ENCODE peak calls at places on chromosome 11, in nine cellular contexts. One of them, this sample, is unnamed.
A peak's percentile ranks its signal among the peaks of the same experiment; 100 is the strongest.

GRCh38 chr11:75350743-75351540 is 519 bp downstream of the ARRB1 start:
- DNase-seq in HCT116: no peak
- DNase-seq in Panc1: no peak
- DNase-seq in GM23338: peak; percentile 74
- DNase-seq in SK-N-SH: peak; percentile 67
- DNase-seq in upper lobe of left lung: peak; percentile 58
- DNase-seq in K562: peak; percentile 68
- DNase-seq in spleen: peak; percentile 87
- DNase-seq in sigmoid colon: peak; percentile 91
- DNase-seq in this sample: no peak

GRCh38 chr11:134939905-134940304 is 527.9 kb upstream of the B3GAT1 start:
- DNase-seq in HCT116: no peak
- DNase-seq in GM23338: no peak
- DNase-seq in SK-N-SH: peak; percentile 75
- DNase-seq in Panc1: no peak
- DNase-seq in sigmoid colon: no peak
- DNase-seq in spleen: no peak
- DNase-seq in K562: peak; percentile 13
- DNase-seq in upper lobe of left lung: no peak
- DNase-seq in this sample: peak; percentile 32

GRCh38 chr11:29306527-29306926 is 710.3 kb downstream of the KCNA4 start:
- DNase-seq in SK-N-SH: no peak
- DNase-seq in GM23338: no peak
- DNase-seq in Panc1: no peak
- DNase-seq in spleen: no peak
- DNase-seq in sigmoid colon: no peak
- DNase-seq in K562: no peak
- DNase-seq in upper lobe of left lung: no peak
- DNase-seq in HCT116: no peak
- DNase-seq in this sample: no peak

GRCh38 chr11:57802411-57802810 is 40.8 kb downstream of the CTNND1 start:
- DNase-seq in GM23338: no peak
- DNase-seq in sigmoid colon: no peak
- DNase-seq in Panc1: no peak
- DNase-seq in upper lobe of left lung: no peak
- DNase-seq in HCT116: no peak
- DNase-seq in K562: no peak
- DNase-seq in spleen: no peak
- DNase-seq in SK-N-SH: no peak
- DNase-seq in this sample: no peak

GRCh38 chr11:119571311-119571710 is 148.3 kb upstream of the THY1 start:
- DNase-seq in K562: no peak
- DNase-seq in sigmoid colon: no peak
- DNase-seq in upper lobe of left lung: no peak
- DNase-seq in Panc1: no peak
- DNase-seq in GM23338: no peak
- DNase-seq in spleen: no peak
- DNase-seq in HCT116: no peak
- DNase-seq in SK-N-SH: no peak
- DNase-seq in this sample: no peak

GRCh38 chr11:31442086-31442485 is 67.3 kb downstream of the IMMP1L start:
- DNase-seq in spleen: no peak
- DNase-seq in GM23338: peak; percentile 36
- DNase-seq in SK-N-SH: no peak
- DNase-seq in sigmoid colon: no peak
- DNase-seq in upper lobe of left lung: no peak
- DNase-seq in HCT116: no peak
- DNase-seq in K562: no peak
- DNase-seq in Panc1: no peak
- DNase-seq in this sample: no peak

GRCh38 chr11:96237759-96238158 is 105.2 kb downstream of the MAML2 start:
- DNase-seq in K562: no peak
- DNase-seq in sigmoid colon: no peak
- DNase-seq in spleen: no peak
- DNase-seq in GM23338: no peak
- DNase-seq in upper lobe of left lung: no peak
- DNase-seq in HCT116: no peak
- DNase-seq in SK-N-SH: no peak
- DNase-seq in Panc1: no peak
- DNase-seq in this sample: no peak

GRCh38 chr11:93034640-93035039 is 65.2 kb downstream of the MTNR1B start:
- DNase-seq in spleen: no peak
- DNase-seq in HCT116: no peak
- DNase-seq in sigmoid colon: no peak
- DNase-seq in SK-N-SH: no peak
- DNase-seq in upper lobe of left lung: no peak
- DNase-seq in K562: no peak
- DNase-seq in Panc1: no peak
- DNase-seq in GM23338: no peak
- DNase-seq in this sample: no peak

GRCh38 chr11:79414644-79415317 is 26.0 kb downstream of the TENM4 start:
- DNase-seq in Panc1: no peak
- DNase-seq in sigmoid colon: no peak
- DNase-seq in GM23338: no peak
- DNase-seq in SK-N-SH: no peak
- DNase-seq in spleen: no peak
- DNase-seq in K562: no peak
- DNase-seq in upper lobe of left lung: peak; percentile 3
- DNase-seq in HCT116: no peak
- DNase-seq in this sample: no peak

GRCh38 chr11:33557201-33557600 is 143.4 kb downstream of the C11orf91 start:
- DNase-seq in Panc1: no peak
- DNase-seq in HCT116: no peak
- DNase-seq in K562: no peak
- DNase-seq in SK-N-SH: no peak
- DNase-seq in sigmoid colon: no peak
- DNase-seq in GM23338: peak; percentile 33
- DNase-seq in upper lobe of left lung: no peak
- DNase-seq in spleen: no peak
- DNase-seq in this sample: no peak

GRCh38 chr11:95466406-95466805 is 235.4 kb upstream of the SESN3 start:
- DNase-seq in spleen: no peak
- DNase-seq in Panc1: no peak
- DNase-seq in GM23338: no peak
- DNase-seq in HCT116: no peak
- DNase-seq in K562: no peak
- DNase-seq in upper lobe of left lung: no peak
- DNase-seq in SK-N-SH: no peak
- DNase-seq in sigmoid colon: no peak
- DNase-seq in this sample: no peak

GRCh38 chr11:12606597-12606996 is 67.6 kb upstream of the TEAD1 start:
- DNase-seq in K562: no peak
- DNase-seq in spleen: no peak
- DNase-seq in Panc1: no peak
- DNase-seq in sigmoid colon: no peak
- DNase-seq in SK-N-SH: no peak
- DNase-seq in GM23338: no peak
- DNase-seq in HCT116: no peak
- DNase-seq in upper lobe of left lung: no peak
- DNase-seq in this sample: no peak

GRCh38 chr11:123429851-123430735 is at the start of gene GRAMD1B:
- DNase-seq in K562: no peak
- DNase-seq in HCT116: no peak
- DNase-seq in GM23338: peak; percentile 93
- DNase-seq in spleen: peak; percentile 91
- DNase-seq in SK-N-SH: peak; percentile 87
- DNase-seq in sigmoid colon: no peak
- DNase-seq in Panc1: no peak
- DNase-seq in upper lobe of left lung: peak; percentile 91
- DNase-seq in this sample: peak; percentile 37

GRCh38 chr11:125086633-125087296 is 23.7 kb downstream of the SLC37A2 start:
- DNase-seq in Panc1: no peak
- DNase-seq in HCT116: no peak
- DNase-seq in spleen: peak; percentile 61
- DNase-seq in SK-N-SH: no peak
- DNase-seq in upper lobe of left lung: no peak
- DNase-seq in K562: no peak
- DNase-seq in sigmoid colon: peak; percentile 56
- DNase-seq in GM23338: no peak
- DNase-seq in this sample: no peak

GRCh38 chr11:46304605-46305004 is 27.1 kb downstream of the CREB3L1 start:
- DNase-seq in K562: no peak
- DNase-seq in HCT116: no peak
- DNase-seq in Panc1: no peak
- DNase-seq in sigmoid colon: no peak
- DNase-seq in spleen: no peak
- DNase-seq in SK-N-SH: no peak
- DNase-seq in GM23338: no peak
- DNase-seq in upper lobe of left lung: peak; percentile 40
- DNase-seq in this sample: no peak

GRCh38 chr11:19711911-19712280 is 741 bp upstream of the NAV2 start:
- DNase-seq in K562: peak; percentile 6
- DNase-seq in GM23338: peak; percentile 75
- DNase-seq in SK-N-SH: no peak
- DNase-seq in sigmoid colon: no peak
- DNase-seq in HCT116: no peak
- DNase-seq in spleen: no peak
- DNase-seq in Panc1: peak; percentile 22
- DNase-seq in upper lobe of left lung: no peak
- DNase-seq in this sample: no peak

GRCh38 chr11:33830903-33831648 is 56.8 kb upstream of the FBXO3 start:
- DNase-seq in SK-N-SH: no peak
- DNase-seq in sigmoid colon: no peak
- DNase-seq in HCT116: no peak
- DNase-seq in spleen: no peak
- DNase-seq in GM23338: no peak
- DNase-seq in K562: no peak
- DNase-seq in upper lobe of left lung: no peak
- DNase-seq in Panc1: no peak
- DNase-seq in this sample: no peak

GRCh38 chr11:68081691-68082090 is 39.5 kb downstream of the CHKA start:
- DNase-seq in Panc1: no peak
- DNase-seq in sigmoid colon: no peak
- DNase-seq in spleen: no peak
- DNase-seq in GM23338: no peak
- DNase-seq in K562: no peak
- DNase-seq in upper lobe of left lung: no peak
- DNase-seq in HCT116: no peak
- DNase-seq in SK-N-SH: no peak
- DNase-seq in this sample: no peak

GRCh38 chr11:134139303-134139872 is 70.5 kb downstream of the JAM3 start:
- DNase-seq in sigmoid colon: no peak
- DNase-seq in upper lobe of left lung: no peak
- DNase-seq in HCT116: no peak
- DNase-seq in K562: no peak
- DNase-seq in SK-N-SH: no peak
- DNase-seq in Panc1: no peak
- DNase-seq in spleen: no peak
- DNase-seq in GM23338: peak; percentile 18
- DNase-seq in this sample: no peak

GRCh38 chr11:46047520-46047919 is 73.7 kb downstream of the PHF21A start:
- DNase-seq in Panc1: no peak
- DNase-seq in upper lobe of left lung: no peak
- DNase-seq in GM23338: no peak
- DNase-seq in K562: no peak
- DNase-seq in SK-N-SH: no peak
- DNase-seq in HCT116: no peak
- DNase-seq in sigmoid colon: no peak
- DNase-seq in spleen: no peak
- DNase-seq in this sample: no peak

GRCh38 chr11:10455637-10456487 is 798 bp downstream of the AMPD3 start:
- DNase-seq in Panc1: no peak
- DNase-seq in GM23338: peak; percentile 77
- DNase-seq in SK-N-SH: peak; percentile 78
- DNase-seq in K562: peak; percentile 91
- DNase-seq in upper lobe of left lung: peak; percentile 52
- DNase-seq in spleen: peak; percentile 93
- DNase-seq in HCT116: peak; percentile 26
- DNase-seq in sigmoid colon: peak; percentile 80
- DNase-seq in this sample: no peak

GRCh38 chr11:112174789-112175595 is at the start of gene BCO2:
- DNase-seq in spleen: peak; percentile 80
- DNase-seq in SK-N-SH: peak; percentile 79
- DNase-seq in Panc1: peak; percentile 74
- DNase-seq in GM23338: peak; percentile 74
- DNase-seq in K562: peak; percentile 75
- DNase-seq in HCT116: peak; percentile 52
- DNase-seq in sigmoid colon: peak; percentile 94
- DNase-seq in upper lobe of left lung: no peak
- DNase-seq in this sample: no peak

GRCh38 chr11:65489061-65489705 is 9.7 kb upstream of the MALAT1 start:
- DNase-seq in Panc1: no peak
- DNase-seq in spleen: no peak
- DNase-seq in upper lobe of left lung: no peak
- DNase-seq in K562: peak; percentile 34
- DNase-seq in sigmoid colon: peak; percentile 89
- DNase-seq in HCT116: no peak
- DNase-seq in SK-N-SH: no peak
- DNase-seq in GM23338: peak; percentile 91
- DNase-seq in this sample: no peak
- TF ChIP-seq POLR2AphosphoS5 in Panc1: peak; percentile 39
- TF ChIP-seq POLR2AphosphoS5 in spleen: peak; percentile 66
- TF ChIP-seq POLR2AphosphoS5 in upper lobe of left lung: peak; percentile 42
- TF ChIP-seq POLR2AphosphoS5 in K562: no peak
- TF ChIP-seq POLR2AphosphoS5 in sigmoid colon: peak; percentile 49
- TF ChIP-seq POLR2AphosphoS5 in HCT116: no peak
- TF ChIP-seq POLR2AphosphoS5 in SK-N-SH: no peak
- TF ChIP-seq POLR2AphosphoS5 in GM23338: no peak
- TF ChIP-seq POLR2AphosphoS5 in this sample: peak; percentile 29

GRCh38 chr11:72326151-72326842 is 82.3 kb upstream of the PHOX2A start:
- DNase-seq in SK-N-SH: peak; percentile 71
- DNase-seq in sigmoid colon: no peak
- DNase-seq in Panc1: no peak
- DNase-seq in HCT116: no peak
- DNase-seq in GM23338: no peak
- DNase-seq in K562: peak; percentile 58
- DNase-seq in spleen: no peak
- DNase-seq in upper lobe of left lung: no peak
- DNase-seq in this sample: no peak
- H3K36me3 ChIP-seq in SK-N-SH: no peaks in the 10 kb centered on the region
- H3K36me3 ChIP-seq in sigmoid colon: no peaks in the 10 kb centered on the region
- H3K36me3 ChIP-seq in Panc1: peaks cover 4% of the 10 kb centered on the region
- H3K36me3 ChIP-seq in HCT116: no peaks in the 10 kb centered on the region
- H3K36me3 ChIP-seq in GM23338: no peaks in the 10 kb centered on the region
- H3K36me3 ChIP-seq in K562: peaks cover 31% of the 10 kb centered on the region
- H3K36me3 ChIP-seq in spleen: peaks cover 8% of the 10 kb centered on the region
- H3K36me3 ChIP-seq in upper lobe of left lung: peaks cover 7% of the 10 kb centered on the region
- H3K36me3 ChIP-seq in this sample: peaks cover 3% of the 10 kb centered on the region

GRCh38 chr11:74044538-74044937 is 35.7 kb upstream of the UCP3 start:
- DNase-seq in GM23338: no peak
- DNase-seq in spleen: no peak
- DNase-seq in Panc1: no peak
- DNase-seq in K562: no peak
- DNase-seq in upper lobe of left lung: no peak
- DNase-seq in HCT116: no peak
- DNase-seq in sigmoid colon: no peak
- DNase-seq in SK-N-SH: no peak
- DNase-seq in this sample: no peak
- TF ChIP-seq POLR2AphosphoS5 in GM23338: no peak
- TF ChIP-seq POLR2AphosphoS5 in spleen: no peak
- TF ChIP-seq POLR2AphosphoS5 in Panc1: no peak
- TF ChIP-seq POLR2AphosphoS5 in K562: no peak
- TF ChIP-seq POLR2AphosphoS5 in upper lobe of left lung: no peak
- TF ChIP-seq POLR2AphosphoS5 in HCT116: no peak
- TF ChIP-seq POLR2AphosphoS5 in sigmoid colon: no peak
- TF ChIP-seq POLR2AphosphoS5 in SK-N-SH: no peak
- TF ChIP-seq POLR2AphosphoS5 in this sample: no peak

DNA sequence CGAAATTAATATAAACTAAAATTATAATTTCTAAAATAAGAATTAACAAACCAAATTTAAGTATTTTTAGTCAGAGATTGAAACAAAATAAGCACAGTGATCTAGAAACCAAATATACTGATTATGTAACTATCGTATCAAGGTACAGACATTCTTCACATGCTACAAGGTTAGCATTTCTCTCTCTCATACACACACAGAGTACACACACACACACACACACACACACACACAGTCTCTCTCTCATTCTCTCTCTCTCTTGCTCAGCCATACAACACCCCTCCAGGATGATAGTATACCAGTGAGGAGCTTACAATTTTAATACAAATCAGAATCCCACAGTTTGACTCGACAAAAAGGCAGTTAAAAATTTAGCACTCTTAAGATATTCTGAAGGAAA is 66.0 kb downstream of the RDX start:
- DNase-seq in SK-N-SH: no peak
- DNase-seq in upper lobe of left lung: no peak
- DNase-seq in sigmoid colon: no peak
- DNase-seq in Panc1: no peak
- DNase-seq in spleen: no peak
- DNase-seq in HCT116: no peak
- DNase-seq in K562: no peak
- DNase-seq in GM23338: no peak
- DNase-seq in this sample: no peak
- H3K36me3 ChIP-seq in SK-N-SH: peaks cover 49% of the 10 kb centered on the region
- H3K36me3 ChIP-seq in upper lobe of left lung: peaks cover 25% of the 10 kb centered on the region
- H3K36me3 ChIP-seq in sigmoid colon: peaks cover 33% of the 10 kb centered on the region
- H3K36me3 ChIP-seq in Panc1: peaks cover 68% of the 10 kb centered on the region
- H3K36me3 ChIP-seq in spleen: peaks cover 36% of the 10 kb centered on the region
- H3K36me3 ChIP-seq in HCT116: peaks cover 37% of the 10 kb centered on the region
- H3K36me3 ChIP-seq in K562: peaks cover 63% of the 10 kb centered on the region
- H3K36me3 ChIP-seq in GM23338: peaks cover 27% of the 10 kb centered on the region
- H3K36me3 ChIP-seq in this sample: peaks cover 89% of the 10 kb centered on the region